ENCODE peak calls at places on chromosomes 11 and 22, in ten cellular contexts. G, D, Z, P, R, N, Q, H, I and Y are unnamed samples.

GRCh38 chr22:25696763-25697710 is 45.0 kb upstream of the MYO18B start:
- DNase-seq in G (no peak), H (no peak), D (no peak), R (no peak), Z (no peak), I (no peak), P (no peak), Q (no peak), N (no peak), Y (no peak)

GRCh38 chr11:30504468-30504867 is 81.7 kb downstream of the MPPED2 start:
- DNase-seq in D (no peak), Q (no peak), R (no peak), Z (no peak), I (no peak), G (no peak), H (no peak), P (no peak), N (no peak), Y (no peak)

GRCh38 chr22:44665115-44665514 is 36.9 kb upstream of the PRR5 start:
- DNase-seq in P (no peak), H (peak), I (no peak), D (no peak), G (peak), N (no peak), Q (no peak), R (no peak), Z (no peak), Y (peak)

GRCh38 chr22:41021039-41021654 is 70.0 kb downstream of the RBX1 start:
- DNase-seq in P (peak), N (no peak), H (peak), I (no peak), G (peak), Z (no peak), D (no peak), Q (no peak), R (no peak), Y (no peak)

GRCh38 chr11:100932474-100933100 is 197.0 kb downstream of the PGR start:
- DNase-seq in P (no peak), Q (peak), H (no peak), Z (peak), N (peak), R (no peak), G (no peak), I (peak), D (no peak), Y (no peak)

GRCh38 chr11:78840623-78841022 is 266.0 kb upstream of the NARS2 start:
- DNase-seq in I (no peak), D (no peak), Z (no peak), R (no peak), G (no peak), P (no peak), N (no peak), Q (no peak), H (no peak), Y (no peak)

GRCh38 chr22:19799322-19800190 is 39.0 kb downstream of the TBX1 start:
- DNase-seq in Q (no peak), D (no peak), H (no peak), R (no peak), P (no peak), G (no peak), I (no peak), N (no peak), Z (no peak), Y (no peak)

GRCh38 chr11:26994579-26995210 is 783 bp downstream of the FIBIN start:
- DNase-seq in D (no peak), Q (no peak), I (no peak), R (no peak), N (no peak), P (peak), G (no peak), Z (no peak), H (no peak), Y (no peak)

GRCh38 chr22:29994027-29994715 is 86.1 kb upstream of the HORMAD2 start:
- DNase-seq in N (no peak), R (no peak), P (no peak), Z (peak), Q (peak), H (no peak), I (no peak), D (no peak), G (no peak), Y (no peak)

GRCh38 chr11:17073370-17074027 is 4.0 kb downstream of the RPS13 start:
- DNase-seq in Q (no peak), I (no peak), D (no peak), H (no peak), Z (no peak), P (no peak), R (no peak), G (no peak), N (no peak), Y (no peak)

GRCh38 chr22:38706885-38707180 is 1.1 kb downstream of the GTPBP1 start:
- DNase-seq in N (no peak), I (no peak), D (no peak), H (no peak), R (no peak), Z (no peak), Q (no peak), P (no peak), G (no peak), Y (no peak)

GRCh38 chr11:67627394-67627787 is 2.3 kb downstream of the NUDT8 start:
- DNase-seq in R (no peak), Q (no peak), G (peak), N (no peak), Z (no peak), P (peak), D (no peak), I (no peak), H (no peak), Y (no peak)

GRCh38 chr11:128549256-128549944 is 38.0 kb downstream of the ETS1 start:
- DNase-seq in Z (peak), N (no peak), Q (no peak), R (no peak), G (no peak), P (peak), I (no peak), H (peak), D (no peak), Y (no peak)

GRCh38 chr11:70761906-70762196 is 363.5 kb downstream of the CTTN start:
- DNase-seq in H (no peak), I (no peak), G (no peak), Q (no peak), Z (no peak), P (no peak), D (no peak), R (no peak), N (no peak), Y (no peak)

GRCh38 chr22:29320546-29320945 is 5.0 kb upstream of the RASL10A start:
- DNase-seq in Q (peak), Z (no peak), D (no peak), P (no peak), I (no peak), H (no peak), R (no peak), G (no peak), N (no peak), Y (no peak)

GRCh38 chr11:40338739-40339138 is 1120.7 kb downstream of the LRRC4C start:
- DNase-seq in N (no peak), P (no peak), R (no peak), Z (peak), H (no peak), Q (no peak), D (no peak), I (no peak), G (no peak), Y (no peak)

GRCh38 chr11:127805771-127806170 is 781.6 kb downstream of the ETS1 start:
- DNase-seq in Z (no peak), R (no peak), Q (no peak), G (no peak), D (no peak), H (no peak), P (no peak), I (no peak), N (no peak), Y (no peak)

GRCh38 chr11:11426226-11426915 is 73.3 kb upstream of the CSNK2A3 start:
- DNase-seq in D (no peak), Z (no peak), P (no peak), N (no peak), R (no peak), Q (no peak), G (no peak), H (no peak), I (no peak), Y (no peak)

GRCh38 chr11:94910779-94911178 is 62.6 kb downstream of the CWC15 start:
- DNase-seq in D (no peak), Z (peak), P (no peak), R (no peak), I (no peak), G (no peak), Q (no peak), H (no peak), N (no peak), Y (no peak)

GRCh38 chr22:17994424-17995108 is 29.8 kb downstream of the MICAL3 start:
- DNase-seq in Q (no peak), G (no peak), I (no peak), D (no peak), H (no peak), P (peak), N (no peak), Z (no peak), R (no peak), Y (no peak)

GRCh38 chr11:120712862-120713770 is 201.6 kb downstream of the GRIK4 start:
- DNase-seq in I (no peak), N (no peak), Z (no peak), R (no peak), G (no peak), D (no peak), H (no peak), Q (no peak), P (no peak), Y (no peak)

GRCh38 chr22:41668971-41669911 is 19.4 kb downstream of the SNU13 start:
- DNase-seq in R (no peak), Q (no peak), G (no peak), I (no peak), N (no peak), H (no peak), Z (peak), P (no peak), D (no peak), Y (no peak)

GRCh38 chr22:35742342-35743100 is 24.8 kb downstream of the APOL5 start:
- DNase-seq in Z (peak), D (no peak), P (no peak), N (peak), I (peak), G (no peak), R (no peak), H (no peak), Q (no peak), Y (no peak)

GRCh38 chr11:130874955-130875531 is 41.2 kb downstream of the SNX19 start:
- DNase-seq in D (no peak), P (no peak), Z (peak), I (no peak), R (no peak), Q (no peak), G (no peak), H (no peak), N (no peak), Y (no peak)

GRCh38 chr11:86150826-86151187 is 81.9 kb upstream of the PICALM start:
- DNase-seq in G (no peak), Q (no peak), R (no peak), N (no peak), H (no peak), P (no peak), D (no peak), Z (no peak), I (no peak), Y (no peak)

GRCh38 chr22:31001124-31001770 is 32.2 kb downstream of the TUG1 start:
- DNase-seq in D (no peak), H (no peak), R (no peak), P (no peak), Z (no peak), N (no peak), I (no peak), Q (peak), G (no peak), Y (no peak)

GRCh38 chr22:49673048-49673447 is 154.6 kb downstream of the BRD1 start:
- DNase-seq in Q (no peak), G (no peak), H (no peak), R (no peak), D (no peak), I (no peak), N (no peak), P (no peak), Z (no peak), Y (no peak)

GRCh38 chr11:66338276-66339162 is 2.3 kb upstream of the RIN1 start:
- DNase-seq in R (no peak), Z (no peak), N (no peak), D (no peak), P (peak), G (no peak), H (no peak), Q (no peak), I (no peak), Y (no peak)
- H3K27ac ChIP-seq in R (no peak), Z (no peak), N (peak), D (no peak), P (no peak), G (no peak), H (no peak), Q (no peak), I (no peak), Y (no peak)

GRCh38 chr11:60934091-60934789 is 10.0 kb downstream of the TMEM132A start:
- DNase-seq in G (no peak), Z (no peak), N (no peak), D (no peak), I (no peak), P (peak), H (no peak), R (no peak), Q (no peak), Y (no peak)
- TF ChIP-seq POLR2AphosphoS5 in G (no peak), Z (no peak), N (no peak), D (no peak), I (no peak), P (peak), H (no peak), R (no peak), Q (no peak), Y (no peak)

DNA sequence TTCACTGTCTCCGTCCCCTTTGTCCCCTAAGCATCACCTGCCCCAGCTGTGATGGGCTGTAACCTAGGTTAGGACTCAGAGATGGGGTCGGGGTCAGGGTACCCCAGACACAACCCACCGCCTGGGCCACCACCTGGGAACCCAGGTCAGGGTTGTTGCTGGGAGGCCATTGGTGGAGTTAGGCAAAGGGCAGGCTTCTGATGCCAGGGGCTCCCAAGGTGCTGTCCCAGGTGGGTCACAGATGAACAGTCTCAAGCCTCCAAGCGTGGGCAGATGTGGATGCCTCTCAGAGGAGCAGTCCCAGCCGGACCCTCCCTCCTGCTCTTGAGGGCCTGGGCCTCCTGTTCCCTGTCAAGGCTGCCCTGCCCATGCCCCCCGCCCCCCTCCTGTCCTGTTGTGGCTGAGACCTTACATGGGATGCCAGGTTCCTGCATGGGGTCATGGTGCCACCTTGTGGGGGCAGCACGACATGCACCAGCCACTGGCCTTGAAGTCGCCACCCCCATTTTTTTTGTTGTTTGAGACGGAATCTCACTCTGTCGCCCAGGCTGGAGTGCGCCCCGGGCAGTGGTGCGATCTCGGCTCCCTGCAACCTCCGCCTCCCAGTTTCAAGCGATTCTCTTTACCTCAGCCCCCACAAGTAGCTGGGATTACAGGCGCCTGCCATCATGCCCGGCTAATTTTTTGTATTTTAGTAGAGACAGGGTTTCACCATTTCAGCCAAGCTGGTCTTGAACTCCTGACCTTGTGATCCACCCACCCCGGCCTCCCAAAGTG is 12.1 kb downstream of the GATD1 start:
- DNase-seq in Q (peak), D (peak), H (peak), I (peak), P (peak), R (no peak), Z (peak), N (peak), G (peak), Y (no peak)
- H3K27ac ChIP-seq in Q (no peak), D (no peak), H (no peak), I (no peak), P (no peak), R (no peak), Z (no peak), N (peak), G (no peak), Y (no peak)

GRCh38 chr11:118690553-118691304 is 11.3 kb upstream of the TREH start:
- DNase-seq in D (no peak), P (no peak), N (no peak), Q (no peak), G (no peak), H (no peak), I (no peak), R (no peak), Z (no peak), Y (no peak)

GRCh38 chr11:118688851-118689502 is 9.5 kb upstream of the TREH start:
- DNase-seq in Q (no peak), P (no peak), I (no peak), D (no peak), Z (no peak), H (no peak), N (no peak), G (no peak), R (no peak), Y (no peak)

GRCh38 chr11:118687906-118688305 is 8.5 kb upstream of the TREH start:
- DNase-seq in N (no peak), D (no peak), I (no peak), R (no peak), G (no peak), H (no peak), P (no peak), Z (no peak), Q (no peak), Y (no peak)

GRCh38 chr11:118689503-118689851 is 10.0 kb upstream of the TREH start:
- DNase-seq in I (no peak), D (no peak), Z (peak), Q (no peak), H (no peak), R (no peak), N (no peak), P (no peak), G (no peak), Y (no peak)

GRCh38 chr11:118689852-118690552 is 10.6 kb upstream of the TREH start:
- DNase-seq in N (peak), P (peak), D (peak), Z (peak), Q (peak), H (peak), R (no peak), I (peak), G (peak), Y (no peak)
- TF ChIP-seq POLR2AphosphoS5 in N (peak), P (peak), D (peak), Z (peak), Q (no peak), H (no peak), R (no peak), I (no peak), G (peak), Y (peak)

DNA sequence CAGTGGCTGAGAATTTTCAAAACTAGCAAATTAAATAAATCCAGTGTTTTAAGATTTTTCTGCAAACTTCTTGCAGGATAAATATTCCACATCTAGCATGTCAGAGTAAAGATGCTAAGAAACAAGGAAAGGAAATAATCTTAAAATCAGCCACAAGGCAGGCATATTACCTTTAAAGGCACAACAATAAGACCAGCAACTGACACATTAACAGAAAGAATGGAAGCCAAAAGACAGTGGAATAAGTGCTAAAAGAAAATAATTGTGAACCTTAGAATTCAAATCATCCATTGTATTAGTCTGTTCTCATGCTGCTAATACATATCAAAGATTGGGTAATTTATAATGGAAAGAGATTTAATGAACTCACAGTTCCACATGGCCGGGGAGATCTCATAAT is 132.4 kb downstream of the FAR1 start:
- DNase-seq in Q (no peak), N (no peak), H (no peak), Z (no peak), R (no peak), P (no peak), I (no peak), G (no peak), D (no peak), Y (no peak)
- H3K27ac ChIP-seq in Q (no peak), N (no peak), H (no peak), Z (no peak), R (no peak), P (no peak), I (no peak), G (no peak), D (no peak), Y (no peak)

GRCh38 chr11:96303067-96303466 is 39.9 kb downstream of the MAML2 start:
- DNase-seq in G (no peak), P (no peak), R (no peak), H (no peak), Q (no peak), N (no peak), Z (peak), D (no peak), I (no peak), Y (no peak)
- TF ChIP-seq POLR2AphosphoS5 in G (no peak), P (no peak), R (no peak), H (no peak), Q (no peak), N (no peak), Z (peak), D (no peak), I (no peak), Y (no peak)

GRCh38 chr11:57427692-57428082 is 766 bp upstream of the SLC43A3 start:
- DNase-seq in I (no peak), G (peak), P (no peak), R (no peak), N (no peak), Q (no peak), H (peak), D (peak), Z (no peak), Y (no peak)
- H3K27ac ChIP-seq in I (peak), G (peak), P (peak), R (no peak), N (peak), Q (no peak), H (peak), D (peak), Z (no peak), Y (peak)

DNA sequence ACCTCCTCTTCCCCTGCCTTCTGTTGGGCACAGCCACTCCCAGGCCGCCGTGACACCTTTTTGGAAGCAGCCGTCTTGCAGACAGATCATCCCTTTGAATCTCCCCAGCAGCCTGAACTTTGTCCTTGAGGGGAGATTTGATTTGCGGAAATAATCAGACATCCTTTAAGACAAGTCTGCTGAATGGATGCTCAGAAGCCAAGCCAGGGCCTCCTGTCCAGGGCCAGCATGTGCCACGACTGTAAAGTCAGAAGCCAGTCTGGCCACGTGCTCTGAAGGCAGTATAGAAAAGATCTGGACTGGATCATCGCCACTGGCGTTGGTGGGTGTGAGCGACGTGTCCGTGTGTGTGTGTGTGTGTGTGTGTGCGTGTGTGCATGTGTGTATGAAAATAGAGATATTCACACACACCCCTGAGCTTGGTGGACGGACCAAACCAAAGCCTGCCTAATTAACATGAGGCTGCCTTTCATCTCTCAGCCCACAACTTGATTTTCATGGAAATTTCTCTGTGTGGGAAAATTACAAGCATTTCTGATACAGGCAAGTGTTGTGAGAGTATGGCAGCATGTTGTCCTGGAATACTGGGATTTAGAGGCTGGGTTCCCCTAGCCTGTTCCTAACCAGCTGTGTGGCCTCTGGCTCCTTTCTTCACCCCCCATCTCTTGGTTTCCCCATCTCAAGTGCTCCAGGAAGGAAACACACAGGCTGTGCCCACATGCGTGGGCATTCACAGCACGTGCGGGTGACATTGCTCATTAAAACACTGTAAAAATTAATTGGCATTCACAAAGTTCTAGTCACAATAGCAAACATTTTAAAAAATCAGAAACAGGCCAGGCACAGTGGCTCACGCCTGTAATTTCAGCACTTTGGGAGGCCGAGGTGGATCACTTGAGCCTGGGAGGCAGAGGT is 61.8 kb upstream of the WNT7B start:
- DNase-seq in G (no peak), N (no peak), H (no peak), D (no peak), R (no peak), I (no peak), P (peak), Q (no peak), Z (no peak), Y (no peak)
- TF ChIP-seq POLR2AphosphoS5 in G (no peak), N (no peak), H (no peak), D (no peak), R (no peak), I (no peak), P (peak), Q (no peak), Z (no peak), Y (no peak)

GRCh38 chr11:20592741-20593140 is 6.7 kb upstream of the SLC6A5 start:
- DNase-seq in Z (no peak), P (no peak), I (no peak), G (no peak), D (no peak), R (no peak), H (no peak), Q (no peak), N (no peak), Y (no peak)
- H3K27ac ChIP-seq in Z (no peak), P (no peak), I (no peak), G (no peak), D (no peak), R (no peak), H (no peak), Q (no peak), N (no peak), Y (no peak)

GRCh38 chr11:122235615-122236014 is 119.6 kb upstream of the BLID start:
- DNase-seq in D (no peak), G (no peak), R (no peak), Z (no peak), I (no peak), P (no peak), Q (no peak), H (no peak), N (no peak), Y (no peak)
- TF ChIP-seq POLR2AphosphoS5 in D (peak), G (no peak), R (no peak), Z (no peak), I (no peak), P (no peak), Q (no peak), H (peak), N (no peak), Y (peak)